ENCODE peak calls at places on chromosomes 3 and 15, in four cellular contexts. One of them, this sample, is unnamed.

GRCh38 chr3:8749316-8749715 is 15.7 kb downstream of the CAV3 start:
- DNase-seq in GM12878: no peak
- DNase-seq in psoas muscle: no peak
- DNase-seq in mammary epithelial cell: no peak
- DNase-seq in this sample: no peak

GRCh38 chr15:75130597-75131268 is 70.9 kb upstream of the C15orf39 start:
- DNase-seq in GM12878: peak
- DNase-seq in psoas muscle: no peak
- DNase-seq in mammary epithelial cell: no peak
- DNase-seq in this sample: no peak

GRCh38 chr15:67923647-67923971 is 83.8 kb upstream of the RNU6-1 start:
- DNase-seq in GM12878: no peak
- DNase-seq in psoas muscle: no peak
- DNase-seq in mammary epithelial cell: no peak
- DNase-seq in this sample: peak

GRCh38 chr3:45832691-45833090 is 9.2 kb downstream of the LZTFL1 start:
- DNase-seq in GM12878: no peak
- DNase-seq in psoas muscle: no peak
- DNase-seq in mammary epithelial cell: peak
- DNase-seq in this sample: peak

GRCh38 chr3:14467723-14468620 is 65.6 kb downstream of the SLC6A6 start:
- DNase-seq in GM12878: no peak
- DNase-seq in psoas muscle: no peak
- DNase-seq in mammary epithelial cell: no peak
- DNase-seq in this sample: peak

GRCh38 chr3:123884258-123884831 is at the start of gene MYLK:
- DNase-seq in GM12878: no peak
- DNase-seq in psoas muscle: peak
- DNase-seq in mammary epithelial cell: peak
- DNase-seq in this sample: peak

GRCh38 chr3:41701196-41701698 is 260.7 kb downstream of the ULK4 start:
- DNase-seq in GM12878: no peak
- DNase-seq in psoas muscle: no peak
- DNase-seq in mammary epithelial cell: no peak
- DNase-seq in this sample: peak

GRCh38 chr3:125128861-125129501 is 73.2 kb upstream of the HEG1 start:
- DNase-seq in GM12878: no peak
- DNase-seq in psoas muscle: no peak
- DNase-seq in mammary epithelial cell: peak
- DNase-seq in this sample: peak

GRCh38 chr3:48715179-48715800 is 1.7 kb downstream of the IP6K2 start:
- DNase-seq in GM12878: no peak
- DNase-seq in psoas muscle: no peak
- DNase-seq in mammary epithelial cell: peak
- DNase-seq in this sample: peak

GRCh38 chr3:35927441-35927840 is 288.1 kb downstream of the ARPP21 start:
- DNase-seq in GM12878: no peak
- DNase-seq in psoas muscle: no peak
- DNase-seq in mammary epithelial cell: no peak
- DNase-seq in this sample: no peak

GRCh38 chr3:108780235-108780634 is 23.0 kb upstream of the RETNLB start:
- DNase-seq in GM12878: no peak
- DNase-seq in psoas muscle: no peak
- DNase-seq in mammary epithelial cell: no peak
- DNase-seq in this sample: no peak

GRCh38 chr15:31173790-31174450 is 72.4 kb upstream of the TRPM1 start:
- DNase-seq in GM12878: no peak
- DNase-seq in psoas muscle: no peak
- DNase-seq in mammary epithelial cell: no peak
- DNase-seq in this sample: no peak

GRCh38 chr3:177552051-177552450 is 354.8 kb upstream of the TBL1XR1 start:
- DNase-seq in GM12878: no peak
- DNase-seq in psoas muscle: no peak
- DNase-seq in mammary epithelial cell: no peak
- DNase-seq in this sample: no peak

GRCh38 chr3:185079620-185080019 is 73.2 kb downstream of the C3orf70 start:
- DNase-seq in GM12878: no peak
- DNase-seq in psoas muscle: no peak
- DNase-seq in mammary epithelial cell: no peak
- DNase-seq in this sample: no peak

GRCh38 chr3:52313774-52314188 is 2.3 kb upstream of the DNAH1 start:
- DNase-seq in GM12878: peak
- DNase-seq in psoas muscle: no peak
- DNase-seq in mammary epithelial cell: peak
- DNase-seq in this sample: peak

GRCh38 chr15:49530106-49530505 is 90.5 kb downstream of the FAM227B start:
- DNase-seq in GM12878: no peak
- DNase-seq in psoas muscle: no peak
- DNase-seq in mammary epithelial cell: peak
- DNase-seq in this sample: peak

GRCh38 chr3:133662256-133662773 is 574 bp upstream of the TOPBP1 start:
- DNase-seq in GM12878: no peak
- DNase-seq in psoas muscle: no peak
- DNase-seq in mammary epithelial cell: peak
- DNase-seq in this sample: peak

GRCh38 chr3:122014741-122015140 is 7.3 kb downstream of the ILDR1 start:
- DNase-seq in GM12878: peak
- DNase-seq in psoas muscle: no peak
- DNase-seq in mammary epithelial cell: peak
- DNase-seq in this sample: no peak
- H3K4me3 ChIP-seq in GM12878: peak
- H3K4me3 ChIP-seq in psoas muscle: no peak
- H3K4me3 ChIP-seq in mammary epithelial cell: no peak
- H3K4me3 ChIP-seq in this sample: no peak

DNA sequence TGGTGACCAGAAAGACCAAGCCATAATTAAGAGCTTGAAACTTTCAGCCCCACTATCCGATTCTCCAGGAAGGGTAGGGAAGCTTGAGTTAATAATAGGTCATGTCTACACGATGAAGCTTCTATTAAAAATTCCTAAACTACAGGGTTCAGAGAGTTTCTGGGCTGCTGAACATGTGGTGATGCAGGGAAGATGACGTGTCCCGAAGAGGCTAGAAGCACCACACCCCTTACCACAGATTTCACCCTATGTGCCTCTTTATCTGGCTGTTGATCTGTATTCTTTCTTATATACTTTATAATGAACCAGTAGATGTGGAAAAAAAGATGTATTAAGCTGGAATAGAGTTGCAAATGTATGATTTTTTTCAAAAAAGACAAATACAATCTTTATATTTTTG is 473.4 kb downstream of the NLGN1 start:
- DNase-seq in GM12878: no peak
- DNase-seq in psoas muscle: no peak
- DNase-seq in mammary epithelial cell: no peak
- DNase-seq in this sample: no peak
- TF ChIP-seq CTCF in GM12878: no peak
- TF ChIP-seq CTCF in psoas muscle: no peak
- TF ChIP-seq CTCF in mammary epithelial cell: no peak
- TF ChIP-seq CTCF in this sample: no peak

DNA sequence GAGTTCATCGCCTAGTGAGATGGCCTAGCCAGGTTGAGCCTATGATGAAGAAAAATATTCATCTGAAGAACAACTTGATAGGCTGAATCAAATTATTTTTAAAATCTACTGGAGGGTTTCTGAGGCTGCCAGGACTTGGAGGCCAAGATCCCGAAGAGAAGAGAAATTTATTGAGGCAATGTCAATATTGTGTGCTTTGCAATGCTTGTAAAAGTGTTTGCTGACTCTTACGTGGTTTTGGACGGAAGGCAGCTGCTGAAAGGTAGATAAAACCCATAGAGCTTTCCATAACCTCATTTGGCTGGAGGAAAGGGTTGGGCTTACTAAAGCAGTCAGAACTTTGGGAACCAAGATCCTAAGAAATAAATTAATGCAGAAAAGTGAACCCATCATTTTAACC is 361.0 kb upstream of the IL12A start:
- DNase-seq in GM12878: no peak
- DNase-seq in psoas muscle: no peak
- DNase-seq in mammary epithelial cell: no peak
- DNase-seq in this sample: no peak
- H3K4me3 ChIP-seq in GM12878: no peak
- H3K4me3 ChIP-seq in psoas muscle: no peak
- H3K4me3 ChIP-seq in mammary epithelial cell: no peak
- H3K4me3 ChIP-seq in this sample: no peak

GRCh38 chr3:126974756-126975155 is 8.2 kb upstream of the PLXNA1 start:
- DNase-seq in GM12878: no peak
- DNase-seq in psoas muscle: no peak
- DNase-seq in mammary epithelial cell: no peak
- DNase-seq in this sample: no peak

GRCh38 chr3:126970921-126971320 is 12.0 kb upstream of the PLXNA1 start:
- DNase-seq in GM12878: no peak
- DNase-seq in psoas muscle: no peak
- DNase-seq in mammary epithelial cell: no peak
- DNase-seq in this sample: no peak

GRCh38 chr3:126973814-126974213 is 9.1 kb upstream of the PLXNA1 start:
- DNase-seq in GM12878: no peak
- DNase-seq in psoas muscle: no peak
- DNase-seq in mammary epithelial cell: no peak
- DNase-seq in this sample: no peak

GRCh38 chr3:126971891-126972351 is 11.0 kb upstream of the PLXNA1 start:
- DNase-seq in GM12878: no peak
- DNase-seq in psoas muscle: peak
- DNase-seq in mammary epithelial cell: no peak
- DNase-seq in this sample: peak

GRCh38 chr3:126972866-126973265 is 10.0 kb upstream of the PLXNA1 start:
- DNase-seq in GM12878: no peak
- DNase-seq in psoas muscle: no peak
- DNase-seq in mammary epithelial cell: no peak
- DNase-seq in this sample: no peak
- TF ChIP-seq CTCF in GM12878: no peak
- TF ChIP-seq CTCF in psoas muscle: no peak
- TF ChIP-seq CTCF in mammary epithelial cell: no peak
- TF ChIP-seq CTCF in this sample: no peak

GRCh38 chr3:150216866-150217600 is 191.1 kb upstream of the TSC22D2 start:
- DNase-seq in GM12878: no peak
- DNase-seq in psoas muscle: no peak
- DNase-seq in mammary epithelial cell: peak
- DNase-seq in this sample: no peak

GRCh38 chr3:150218236-150218635 is 189.9 kb upstream of the TSC22D2 start:
- DNase-seq in GM12878: no peak
- DNase-seq in psoas muscle: no peak
- DNase-seq in mammary epithelial cell: no peak
- DNase-seq in this sample: peak

GRCh38 chr3:150217691-150218090 is 190.4 kb upstream of the TSC22D2 start:
- DNase-seq in GM12878: no peak
- DNase-seq in psoas muscle: no peak
- DNase-seq in mammary epithelial cell: no peak
- DNase-seq in this sample: no peak

GRCh38 chr3:150215616-150216015 is 192.5 kb upstream of the TSC22D2 start:
- DNase-seq in GM12878: no peak
- DNase-seq in psoas muscle: no peak
- DNase-seq in mammary epithelial cell: peak
- DNase-seq in this sample: peak

DNA sequence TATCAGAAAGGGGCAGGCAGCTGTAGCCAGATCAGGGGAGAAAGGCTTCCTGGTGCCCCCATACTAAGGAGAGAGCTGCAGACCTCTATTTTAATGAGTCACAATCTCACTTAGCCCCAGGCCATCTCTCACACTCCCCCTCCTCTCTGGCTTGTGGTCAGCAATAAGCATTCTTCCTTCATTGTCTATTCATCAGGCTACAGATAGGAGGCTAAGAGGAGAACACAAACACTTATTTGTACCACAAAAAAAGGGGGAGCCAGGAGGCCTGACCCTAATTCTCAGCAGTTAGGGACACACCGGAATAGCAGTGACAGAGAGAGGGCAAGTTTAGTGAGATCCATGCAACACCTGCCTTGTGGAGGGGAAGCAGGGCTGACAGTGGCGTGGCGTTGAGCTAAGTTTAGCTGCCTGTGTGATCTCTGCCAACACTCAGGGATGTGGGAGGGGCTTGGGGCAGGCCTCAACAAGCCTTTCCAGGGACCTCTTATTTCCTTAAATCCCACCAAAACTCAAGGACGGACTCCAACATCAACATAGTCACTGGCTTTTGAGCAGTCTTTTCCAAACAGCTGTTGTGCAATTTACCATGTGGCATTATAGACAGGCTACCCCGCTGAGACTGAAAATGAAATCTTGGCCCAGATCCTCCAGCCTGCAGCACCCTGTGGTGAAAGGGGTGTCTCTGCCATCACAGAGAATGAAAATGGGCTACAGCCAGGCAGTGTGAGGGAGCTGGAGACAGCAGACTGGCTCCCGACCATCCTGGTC is 191.9 kb upstream of the TSC22D2 start:
- DNase-seq in GM12878: no peak
- DNase-seq in psoas muscle: peak
- DNase-seq in mammary epithelial cell: peak
- DNase-seq in this sample: peak
- H3K4me3 ChIP-seq in GM12878: no peak
- H3K4me3 ChIP-seq in psoas muscle: peak
- H3K4me3 ChIP-seq in mammary epithelial cell: no peak
- H3K4me3 ChIP-seq in this sample: no peak

GRCh38 chr15:88591384-88591783 is 29.8 kb upstream of the AEN start:
- DNase-seq in GM12878: no peak
- DNase-seq in psoas muscle: no peak
- DNase-seq in mammary epithelial cell: no peak
- DNase-seq in this sample: no peak

GRCh38 chr15:88586401-88587162 is 34.6 kb upstream of the AEN start:
- DNase-seq in GM12878: no peak
- DNase-seq in psoas muscle: no peak
- DNase-seq in mammary epithelial cell: peak
- DNase-seq in this sample: peak

GRCh38 chr15:88590771-88591170 is 30.4 kb upstream of the AEN start:
- DNase-seq in GM12878: no peak
- DNase-seq in psoas muscle: no peak
- DNase-seq in mammary epithelial cell: no peak
- DNase-seq in this sample: no peak
- TF ChIP-seq CTCF in GM12878: no peak
- TF ChIP-seq CTCF in psoas muscle: no peak
- TF ChIP-seq CTCF in mammary epithelial cell: no peak
- TF ChIP-seq CTCF in this sample: no peak

GRCh38 chr15:43795997-43796396 is 3.9 kb downstream of the SERF2 start:
- DNase-seq in GM12878: no peak
- DNase-seq in psoas muscle: no peak
- DNase-seq in mammary epithelial cell: no peak
- DNase-seq in this sample: no peak

GRCh38 chr15:43800286-43801136 is at the start of gene HYPK:
- DNase-seq in GM12878: peak
- DNase-seq in psoas muscle: peak
- DNase-seq in mammary epithelial cell: peak
- DNase-seq in this sample: peak

GRCh38 chr15:43799209-43799944 is 643 bp downstream of the SERINC4 start:
- DNase-seq in GM12878: no peak
- DNase-seq in psoas muscle: no peak
- DNase-seq in mammary epithelial cell: no peak
- DNase-seq in this sample: no peak

GRCh38 chr15:43796566-43796965 is 3.5 kb downstream of the SERINC4 start:
- DNase-seq in GM12878: no peak
- DNase-seq in psoas muscle: no peak
- DNase-seq in mammary epithelial cell: no peak
- DNase-seq in this sample: no peak

DNA sequence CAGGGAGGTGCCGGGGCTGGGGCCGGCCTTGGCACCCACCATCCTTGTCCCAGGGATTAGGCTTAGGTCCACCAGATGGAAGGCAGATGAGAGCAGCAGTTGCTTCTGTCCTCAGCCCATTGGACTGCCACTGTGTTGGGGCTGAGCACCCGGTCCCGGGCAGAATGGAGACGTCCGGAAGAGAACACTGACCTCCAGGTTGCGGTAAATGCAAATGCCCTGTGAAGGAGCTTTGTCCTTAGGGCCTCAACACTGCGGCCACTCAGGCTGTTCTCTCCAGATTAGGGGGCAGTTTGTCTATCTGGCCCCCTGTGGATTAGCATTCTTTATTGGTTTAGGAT is at the start of gene SERINC4:
- DNase-seq in GM12878: no peak
- DNase-seq in psoas muscle: no peak
- DNase-seq in mammary epithelial cell: no peak
- DNase-seq in this sample: no peak
- H3K4me3 ChIP-seq in GM12878: peak
- H3K4me3 ChIP-seq in psoas muscle: peak
- H3K4me3 ChIP-seq in mammary epithelial cell: peak
- H3K4me3 ChIP-seq in this sample: peak

This sample was measured in choroid plexus epithelial cell.